ENCODE peak calls at places on chromosomes 7 and 10, in five cellular contexts. One of them, this sample, is unnamed.

GRCh38 chr10:97598407-97599271 is 9.1 kb downstream of the C10orf62 start:
- DNase-seq in renal cortical epithelial cell: peak
- DNase-seq in activated naive CD4-positive, alpha-beta T cell treated with anti-CD3 and anti-CD28 coated beads for 36 hours: no peak
- DNase-seq in CD8-positive, alpha-beta memory T cell: no peak
- DNase-seq in activated CD8-positive, alpha-beta memory T cell treated with anti-CD3 and anti-CD28 coated beads, Interleukin-2, amount 50 U/mL, for 48 hours: no peak
- DNase-seq in this sample: no peak

GRCh38 chr7:129843365-129843898 is 109.3 kb downstream of the UBE2H start:
- DNase-seq in renal cortical epithelial cell: no peak
- DNase-seq in activated naive CD4-positive, alpha-beta T cell treated with anti-CD3 and anti-CD28 coated beads for 36 hours: no peak
- DNase-seq in CD8-positive, alpha-beta memory T cell: no peak
- DNase-seq in activated CD8-positive, alpha-beta memory T cell treated with anti-CD3 and anti-CD28 coated beads, Interleukin-2, amount 50 U/mL, for 48 hours: no peak
- DNase-seq in this sample: no peak

GRCh38 chr10:119412831-119413737 is 129.4 kb downstream of the RGS10 start:
- DNase-seq in activated naive CD4-positive, alpha-beta T cell treated with anti-CD3 and anti-CD28 coated beads for 36 hours: no peak
- DNase-seq in activated CD8-positive, alpha-beta memory T cell treated with anti-CD3 and anti-CD28 coated beads, Interleukin-2, amount 50 U/mL, for 48 hours: no peak
- DNase-seq in CD8-positive, alpha-beta memory T cell: no peak
- DNase-seq in renal cortical epithelial cell: no peak
- DNase-seq in this sample: peak

GRCh38 chr7:117269417-117269816 is 53.4 kb downstream of the WNT2 start:
- DNase-seq in activated CD8-positive, alpha-beta memory T cell treated with anti-CD3 and anti-CD28 coated beads, Interleukin-2, amount 50 U/mL, for 48 hours: no peak
- DNase-seq in renal cortical epithelial cell: peak
- DNase-seq in CD8-positive, alpha-beta memory T cell: no peak
- DNase-seq in activated naive CD4-positive, alpha-beta T cell treated with anti-CD3 and anti-CD28 coated beads for 36 hours: no peak
- DNase-seq in this sample: no peak

GRCh38 chr7:131466735-131467365 is 89.6 kb downstream of the PODXL start:
- DNase-seq in activated CD8-positive, alpha-beta memory T cell treated with anti-CD3 and anti-CD28 coated beads, Interleukin-2, amount 50 U/mL, for 48 hours: no peak
- DNase-seq in renal cortical epithelial cell: no peak
- DNase-seq in activated naive CD4-positive, alpha-beta T cell treated with anti-CD3 and anti-CD28 coated beads for 36 hours: no peak
- DNase-seq in CD8-positive, alpha-beta memory T cell: no peak
- DNase-seq in this sample: no peak

GRCh38 chr10:65802391-65802790 is 1123.4 kb upstream of the LRRTM3 start:
- DNase-seq in CD8-positive, alpha-beta memory T cell: no peak
- DNase-seq in activated CD8-positive, alpha-beta memory T cell treated with anti-CD3 and anti-CD28 coated beads, Interleukin-2, amount 50 U/mL, for 48 hours: no peak
- DNase-seq in renal cortical epithelial cell: no peak
- DNase-seq in activated naive CD4-positive, alpha-beta T cell treated with anti-CD3 and anti-CD28 coated beads for 36 hours: no peak
- DNase-seq in this sample: no peak

GRCh38 chr7:37536706-37537105 is 88.0 kb upstream of the ELMO1 start:
- DNase-seq in renal cortical epithelial cell: no peak
- DNase-seq in CD8-positive, alpha-beta memory T cell: no peak
- DNase-seq in activated naive CD4-positive, alpha-beta T cell treated with anti-CD3 and anti-CD28 coated beads for 36 hours: no peak
- DNase-seq in activated CD8-positive, alpha-beta memory T cell treated with anti-CD3 and anti-CD28 coated beads, Interleukin-2, amount 50 U/mL, for 48 hours: no peak
- DNase-seq in this sample: no peak

GRCh38 chr10:597976-598375 is 91.5 kb downstream of the DIP2C start:
- DNase-seq in activated CD8-positive, alpha-beta memory T cell treated with anti-CD3 and anti-CD28 coated beads, Interleukin-2, amount 50 U/mL, for 48 hours: no peak
- DNase-seq in CD8-positive, alpha-beta memory T cell: no peak
- DNase-seq in activated naive CD4-positive, alpha-beta T cell treated with anti-CD3 and anti-CD28 coated beads for 36 hours: no peak
- DNase-seq in renal cortical epithelial cell: no peak
- DNase-seq in this sample: no peak

GRCh38 chr7:11212816-11213215 is 239.1 kb downstream of the PHF14 start:
- DNase-seq in activated naive CD4-positive, alpha-beta T cell treated with anti-CD3 and anti-CD28 coated beads for 36 hours: no peak
- DNase-seq in activated CD8-positive, alpha-beta memory T cell treated with anti-CD3 and anti-CD28 coated beads, Interleukin-2, amount 50 U/mL, for 48 hours: no peak
- DNase-seq in CD8-positive, alpha-beta memory T cell: no peak
- DNase-seq in renal cortical epithelial cell: peak
- DNase-seq in this sample: no peak

GRCh38 chr7:55154096-55154495 is 135.3 kb downstream of the EGFR start:
- DNase-seq in CD8-positive, alpha-beta memory T cell: no peak
- DNase-seq in activated naive CD4-positive, alpha-beta T cell treated with anti-CD3 and anti-CD28 coated beads for 36 hours: no peak
- DNase-seq in renal cortical epithelial cell: no peak
- DNase-seq in activated CD8-positive, alpha-beta memory T cell treated with anti-CD3 and anti-CD28 coated beads, Interleukin-2, amount 50 U/mL, for 48 hours: no peak
- DNase-seq in this sample: no peak

GRCh38 chr7:93015193-93016084 is 102.3 kb downstream of the SAMD9 start:
- DNase-seq in CD8-positive, alpha-beta memory T cell: no peak
- DNase-seq in activated CD8-positive, alpha-beta memory T cell treated with anti-CD3 and anti-CD28 coated beads, Interleukin-2, amount 50 U/mL, for 48 hours: no peak
- DNase-seq in activated naive CD4-positive, alpha-beta T cell treated with anti-CD3 and anti-CD28 coated beads for 36 hours: no peak
- DNase-seq in renal cortical epithelial cell: peak
- DNase-seq in this sample: peak

GRCh38 chr7:39240864-39241263 is 263.2 kb downstream of the POU6F2 start:
- DNase-seq in CD8-positive, alpha-beta memory T cell: no peak
- DNase-seq in activated naive CD4-positive, alpha-beta T cell treated with anti-CD3 and anti-CD28 coated beads for 36 hours: no peak
- DNase-seq in activated CD8-positive, alpha-beta memory T cell treated with anti-CD3 and anti-CD28 coated beads, Interleukin-2, amount 50 U/mL, for 48 hours: no peak
- DNase-seq in renal cortical epithelial cell: peak
- DNase-seq in this sample: no peak

GRCh38 chr10:32459072-32459703 is 13.2 kb downstream of the CCDC7 start:
- DNase-seq in activated naive CD4-positive, alpha-beta T cell treated with anti-CD3 and anti-CD28 coated beads for 36 hours: peak
- DNase-seq in activated CD8-positive, alpha-beta memory T cell treated with anti-CD3 and anti-CD28 coated beads, Interleukin-2, amount 50 U/mL, for 48 hours: no peak
- DNase-seq in CD8-positive, alpha-beta memory T cell: peak
- DNase-seq in renal cortical epithelial cell: no peak
- DNase-seq in this sample: no peak

GRCh38 chr10:63812491-63812890 is 291.3 kb downstream of the REEP3 start:
- DNase-seq in renal cortical epithelial cell: no peak
- DNase-seq in activated naive CD4-positive, alpha-beta T cell treated with anti-CD3 and anti-CD28 coated beads for 36 hours: no peak
- DNase-seq in activated CD8-positive, alpha-beta memory T cell treated with anti-CD3 and anti-CD28 coated beads, Interleukin-2, amount 50 U/mL, for 48 hours: no peak
- DNase-seq in CD8-positive, alpha-beta memory T cell: no peak
- DNase-seq in this sample: no peak

GRCh38 chr7:39446546-39446945 is 119.7 kb upstream of the YAE1 start:
- DNase-seq in activated naive CD4-positive, alpha-beta T cell treated with anti-CD3 and anti-CD28 coated beads for 36 hours: no peak
- DNase-seq in activated CD8-positive, alpha-beta memory T cell treated with anti-CD3 and anti-CD28 coated beads, Interleukin-2, amount 50 U/mL, for 48 hours: no peak
- DNase-seq in CD8-positive, alpha-beta memory T cell: no peak
- DNase-seq in renal cortical epithelial cell: no peak
- DNase-seq in this sample: no peak

GRCh38 chr7:17849504-17849903 is 90.8 kb downstream of the SNX13 start:
- DNase-seq in renal cortical epithelial cell: peak
- DNase-seq in activated CD8-positive, alpha-beta memory T cell treated with anti-CD3 and anti-CD28 coated beads, Interleukin-2, amount 50 U/mL, for 48 hours: no peak
- DNase-seq in CD8-positive, alpha-beta memory T cell: no peak
- DNase-seq in activated naive CD4-positive, alpha-beta T cell treated with anti-CD3 and anti-CD28 coated beads for 36 hours: no peak
- DNase-seq in this sample: no peak

GRCh38 chr7:98126311-98127142 is 19.9 kb downstream of the LMTK2 start:
- DNase-seq in renal cortical epithelial cell: peak
- DNase-seq in activated CD8-positive, alpha-beta memory T cell treated with anti-CD3 and anti-CD28 coated beads, Interleukin-2, amount 50 U/mL, for 48 hours: no peak
- DNase-seq in activated naive CD4-positive, alpha-beta T cell treated with anti-CD3 and anti-CD28 coated beads for 36 hours: no peak
- DNase-seq in CD8-positive, alpha-beta memory T cell: no peak
- DNase-seq in this sample: no peak

GRCh38 chr7:1985071-1985470 is 247.7 kb downstream of the MAD1L1 start:
- DNase-seq in CD8-positive, alpha-beta memory T cell: no peak
- DNase-seq in activated CD8-positive, alpha-beta memory T cell treated with anti-CD3 and anti-CD28 coated beads, Interleukin-2, amount 50 U/mL, for 48 hours: no peak
- DNase-seq in renal cortical epithelial cell: no peak
- DNase-seq in activated naive CD4-positive, alpha-beta T cell treated with anti-CD3 and anti-CD28 coated beads for 36 hours: no peak
- DNase-seq in this sample: no peak

GRCh38 chr7:13235961-13236360 is 548.5 kb downstream of the ARL4A start:
- DNase-seq in activated CD8-positive, alpha-beta memory T cell treated with anti-CD3 and anti-CD28 coated beads, Interleukin-2, amount 50 U/mL, for 48 hours: no peak
- DNase-seq in CD8-positive, alpha-beta memory T cell: no peak
- DNase-seq in activated naive CD4-positive, alpha-beta T cell treated with anti-CD3 and anti-CD28 coated beads for 36 hours: no peak
- DNase-seq in renal cortical epithelial cell: no peak
- DNase-seq in this sample: no peak

GRCh38 chr7:103695496-103695895 is 249.5 kb upstream of the SLC26A5 start:
- DNase-seq in activated naive CD4-positive, alpha-beta T cell treated with anti-CD3 and anti-CD28 coated beads for 36 hours: no peak
- DNase-seq in activated CD8-positive, alpha-beta memory T cell treated with anti-CD3 and anti-CD28 coated beads, Interleukin-2, amount 50 U/mL, for 48 hours: no peak
- DNase-seq in renal cortical epithelial cell: no peak
- DNase-seq in CD8-positive, alpha-beta memory T cell: no peak
- DNase-seq in this sample: no peak

GRCh38 chr7:34357946-34358345 is 300.1 kb upstream of the NPSR1 start:
- DNase-seq in activated naive CD4-positive, alpha-beta T cell treated with anti-CD3 and anti-CD28 coated beads for 36 hours: no peak
- DNase-seq in renal cortical epithelial cell: no peak
- DNase-seq in CD8-positive, alpha-beta memory T cell: no peak
- DNase-seq in activated CD8-positive, alpha-beta memory T cell treated with anti-CD3 and anti-CD28 coated beads, Interleukin-2, amount 50 U/mL, for 48 hours: no peak
- DNase-seq in this sample: no peak

GRCh38 chr10:13414855-13415254 is 66.8 kb upstream of the SEPHS1 start:
- DNase-seq in CD8-positive, alpha-beta memory T cell: no peak
- DNase-seq in activated naive CD4-positive, alpha-beta T cell treated with anti-CD3 and anti-CD28 coated beads for 36 hours: peak
- DNase-seq in activated CD8-positive, alpha-beta memory T cell treated with anti-CD3 and anti-CD28 coated beads, Interleukin-2, amount 50 U/mL, for 48 hours: no peak
- DNase-seq in renal cortical epithelial cell: peak
- DNase-seq in this sample: peak

GRCh38 chr7:65980478-65981250 is 1.3 kb downstream of the GUSB start:
- DNase-seq in CD8-positive, alpha-beta memory T cell: peak
- DNase-seq in activated CD8-positive, alpha-beta memory T cell treated with anti-CD3 and anti-CD28 coated beads, Interleukin-2, amount 50 U/mL, for 48 hours: peak
- DNase-seq in renal cortical epithelial cell: peak
- DNase-seq in activated naive CD4-positive, alpha-beta T cell treated with anti-CD3 and anti-CD28 coated beads for 36 hours: peak
- DNase-seq in this sample: no peak

GRCh38 chr10:96789571-96790108 is 42.5 kb upstream of the LCOR start:
- DNase-seq in renal cortical epithelial cell: peak
- DNase-seq in activated CD8-positive, alpha-beta memory T cell treated with anti-CD3 and anti-CD28 coated beads, Interleukin-2, amount 50 U/mL, for 48 hours: no peak
- DNase-seq in activated naive CD4-positive, alpha-beta T cell treated with anti-CD3 and anti-CD28 coated beads for 36 hours: no peak
- DNase-seq in CD8-positive, alpha-beta memory T cell: no peak
- DNase-seq in this sample: no peak

GRCh38 chr7:143384741-143385631 is 3.8 kb downstream of the ZYX start:
- DNase-seq in activated CD8-positive, alpha-beta memory T cell treated with anti-CD3 and anti-CD28 coated beads, Interleukin-2, amount 50 U/mL, for 48 hours: no peak
- DNase-seq in activated naive CD4-positive, alpha-beta T cell treated with anti-CD3 and anti-CD28 coated beads for 36 hours: no peak
- DNase-seq in renal cortical epithelial cell: no peak
- DNase-seq in CD8-positive, alpha-beta memory T cell: no peak
- DNase-seq in this sample: no peak

GRCh38 chr10:112230325-112230988 is 46.9 kb upstream of the GPAM start:
- DNase-seq in CD8-positive, alpha-beta memory T cell: no peak
- DNase-seq in renal cortical epithelial cell: peak
- DNase-seq in activated naive CD4-positive, alpha-beta T cell treated with anti-CD3 and anti-CD28 coated beads for 36 hours: no peak
- DNase-seq in activated CD8-positive, alpha-beta memory T cell treated with anti-CD3 and anti-CD28 coated beads, Interleukin-2, amount 50 U/mL, for 48 hours: no peak
- DNase-seq in this sample: no peak

GRCh38 chr7:926061-927030 is 28.1 kb downstream of the ADAP1 start:
- DNase-seq in activated CD8-positive, alpha-beta memory T cell treated with anti-CD3 and anti-CD28 coated beads, Interleukin-2, amount 50 U/mL, for 48 hours: peak
- DNase-seq in activated naive CD4-positive, alpha-beta T cell treated with anti-CD3 and anti-CD28 coated beads for 36 hours: no peak
- DNase-seq in renal cortical epithelial cell: no peak
- DNase-seq in CD8-positive, alpha-beta memory T cell: no peak
- DNase-seq in this sample: no peak

GRCh38 chr7:6227294-6227846 is 45.1 kb downstream of the CYTH3 start:
- DNase-seq in activated naive CD4-positive, alpha-beta T cell treated with anti-CD3 and anti-CD28 coated beads for 36 hours: no peak
- DNase-seq in renal cortical epithelial cell: no peak
- DNase-seq in activated CD8-positive, alpha-beta memory T cell treated with anti-CD3 and anti-CD28 coated beads, Interleukin-2, amount 50 U/mL, for 48 hours: no peak
- DNase-seq in CD8-positive, alpha-beta memory T cell: no peak
- DNase-seq in this sample: no peak

GRCh38 chr7:158097511-158098124 is 490.0 kb downstream of the PTPRN2 start:
- DNase-seq in activated naive CD4-positive, alpha-beta T cell treated with anti-CD3 and anti-CD28 coated beads for 36 hours: no peak
- DNase-seq in activated CD8-positive, alpha-beta memory T cell treated with anti-CD3 and anti-CD28 coated beads, Interleukin-2, amount 50 U/mL, for 48 hours: no peak
- DNase-seq in CD8-positive, alpha-beta memory T cell: no peak
- DNase-seq in renal cortical epithelial cell: no peak
- DNase-seq in this sample: no peak

GRCh38 chr7:26202019-26202985 is 757 bp downstream of the CBX3 start:
- DNase-seq in CD8-positive, alpha-beta memory T cell: peak
- DNase-seq in activated naive CD4-positive, alpha-beta T cell treated with anti-CD3 and anti-CD28 coated beads for 36 hours: peak
- DNase-seq in renal cortical epithelial cell: peak
- DNase-seq in activated CD8-positive, alpha-beta memory T cell treated with anti-CD3 and anti-CD28 coated beads, Interleukin-2, amount 50 U/mL, for 48 hours: peak
- DNase-seq in this sample: peak

GRCh38 chr7:18315241-18315640 is 180.3 kb upstream of the HDAC9 start:
- DNase-seq in renal cortical epithelial cell: peak
- DNase-seq in CD8-positive, alpha-beta memory T cell: no peak
- DNase-seq in activated CD8-positive, alpha-beta memory T cell treated with anti-CD3 and anti-CD28 coated beads, Interleukin-2, amount 50 U/mL, for 48 hours: no peak
- DNase-seq in activated naive CD4-positive, alpha-beta T cell treated with anti-CD3 and anti-CD28 coated beads for 36 hours: no peak
- DNase-seq in this sample: no peak

GRCh38 chr7:30926323-30926722 is 14.7 kb downstream of the AQP1 start:
- DNase-seq in activated CD8-positive, alpha-beta memory T cell treated with anti-CD3 and anti-CD28 coated beads, Interleukin-2, amount 50 U/mL, for 48 hours: peak
- DNase-seq in renal cortical epithelial cell: no peak
- DNase-seq in activated naive CD4-positive, alpha-beta T cell treated with anti-CD3 and anti-CD28 coated beads for 36 hours: no peak
- DNase-seq in CD8-positive, alpha-beta memory T cell: no peak
- DNase-seq in this sample: no peak

GRCh38 chr10:114301951-114302710 is 63.1 kb downstream of the VWA2 start:
- DNase-seq in activated CD8-positive, alpha-beta memory T cell treated with anti-CD3 and anti-CD28 coated beads, Interleukin-2, amount 50 U/mL, for 48 hours: no peak
- DNase-seq in CD8-positive, alpha-beta memory T cell: no peak
- DNase-seq in renal cortical epithelial cell: no peak
- DNase-seq in activated naive CD4-positive, alpha-beta T cell treated with anti-CD3 and anti-CD28 coated beads for 36 hours: no peak
- DNase-seq in this sample: no peak

GRCh38 chr7:74252893-74253292 is 1.3 kb downstream of the RFC2 start:
- DNase-seq in renal cortical epithelial cell: no peak
- DNase-seq in activated CD8-positive, alpha-beta memory T cell treated with anti-CD3 and anti-CD28 coated beads, Interleukin-2, amount 50 U/mL, for 48 hours: no peak
- DNase-seq in activated naive CD4-positive, alpha-beta T cell treated with anti-CD3 and anti-CD28 coated beads for 36 hours: no peak
- DNase-seq in CD8-positive, alpha-beta memory T cell: no peak
- DNase-seq in this sample: no peak

This sample was measured in NCI-H524.